ENCODE peak calls at places on chromosomes 6 and 20, in six cellular contexts. L, Q, X, O, D and P are unnamed samples.

GRCh38 chr6:167850792-167851191 is 24.1 kb downstream of the AFDN start:
- DNase-seq in L (no peak), X (no peak), Q (no peak), D (no peak), O (no peak), P (no peak)

GRCh38 chr6:137913996-137914529 is 47.0 kb downstream of the TNFAIP3 start:
- DNase-seq in Q (no peak), X (no peak), D (no peak), O (no peak), L (no peak), P (no peak)

GRCh38 chr6:29528988-29529560 is 30.5 kb downstream of the UBD start:
- DNase-seq in O (no peak), Q (no peak), X (no peak), D (no peak), L (no peak), P (no peak)

GRCh38 chr20:62642666-62643520 is 590 bp downstream of the SLCO4A1 start:
- DNase-seq in X (peak), O (peak), Q (no peak), D (no peak), L (peak), P (peak)

GRCh38 chr6:139376054-139376355 is 1.6 kb upstream of the CITED2 start:
- DNase-seq in L (peak), O (no peak), X (no peak), D (peak), Q (no peak), P (no peak)

GRCh38 chr6:140554421-140554820 is 1180.0 kb upstream of the CITED2 start:
- DNase-seq in L (no peak), Q (no peak), O (no peak), X (no peak), D (no peak), P (no peak)

GRCh38 chr6:25012657-25013056 is 76.9 kb upstream of the RIPOR2 start:
- DNase-seq in D (no peak), X (no peak), O (no peak), Q (no peak), L (no peak), P (no peak)

GRCh38 chr6:15505463-15505918 is 157.3 kb downstream of the DTNBP1 start:
- DNase-seq in L (no peak), D (no peak), Q (no peak), X (no peak), O (no peak), P (no peak)

GRCh38 chr20:666877-667276 is 8.7 kb downstream of the SCRT2 start:
- DNase-seq in D (no peak), L (no peak), O (no peak), Q (no peak), X (no peak), P (no peak)

GRCh38 chr6:33114428-33114827 is 38.6 kb downstream of the HLA-DPB1 start:
- DNase-seq in X (no peak), Q (no peak), O (no peak), D (no peak), L (no peak), P (no peak)

GRCh38 chr6:37966801-37967200 is 147.3 kb downstream of the ZFAND3 start:
- DNase-seq in L (no peak), D (no peak), X (no peak), O (no peak), Q (no peak), P (no peak)

GRCh38 chr6:151722342-151722741 is 85.1 kb upstream of the ESR1 start:
- DNase-seq in Q (no peak), X (no peak), D (no peak), L (no peak), O (no peak), P (no peak)

GRCh38 chr20:57410398-57411323 is 19.5 kb downstream of the RBM38 start:
- DNase-seq in O (no peak), L (no peak), D (no peak), Q (no peak), X (no peak), P (peak)

GRCh38 chr6:37456816-37457560 is 24.0 kb downstream of the CMTR1 start:
- DNase-seq in D (no peak), O (no peak), Q (no peak), L (no peak), X (no peak), P (no peak)

GRCh38 chr6:117495873-117496272 is 13.4 kb downstream of the DCBLD1 start:
- DNase-seq in Q (no peak), D (no peak), X (no peak), O (no peak), L (no peak), P (no peak)